ENCODE peak calls at places on chromosomes 7 and 10, in ten cellular contexts. J is T-helper 9 cell; M is OCI-M1; C is mammary epithelial cell; X is HS-27A; L is stimulated activated CD8-positive, alpha-beta memory T cell treated with anti-CD3 and anti-CD28 coated beads, Interleukin-2, amount 100 ng/mL, for 48 hours; N is mesendoderm; V is NCI-H2081 treated with DMSO at 0.1 percent for 48 hours; D is COR-L47; Y is HFFc6. G is an unnamed sample.

GRCh38 chr7:28544453-28545142 is 132.3 kb downstream of the CREB5 start:
- DNase-seq in N (no peak), D (no peak), M (no peak), V (no peak), L (no peak), X (no peak), Y (no peak), J (no peak), C (no peak), G (no peak)

GRCh38 chr10:32379314-32379949 is 32.5 kb upstream of the EPC1 start:
- DNase-seq in M (peak; percentile 79), V (peak; percentile 66), N (peak; percentile 85), Y (peak; percentile 55), D (peak; percentile 18), J (no peak), X (no peak), C (peak; percentile 50), L (no peak), G (peak; percentile 58)

GRCh38 chr10:98376485-98376884 is 38.5 kb downstream of the PYROXD2 start:
- DNase-seq in N (no peak), C (no peak), X (no peak), M (no peak), V (no peak), D (no peak), Y (no peak), L (no peak), J (no peak), G (no peak)

GRCh38 chr7:28112056-28112455 is 68.5 kb downstream of the JAZF1 start:
- DNase-seq in L (no peak), Y (no peak), D (no peak), X (no peak), V (no peak), M (no peak), J (no peak), N (no peak), C (no peak), G (no peak)

GRCh38 chr7:157475601-157476000 is 138.8 kb downstream of the DNAJB6 start:
- DNase-seq in Y (no peak), D (no peak), N (no peak), C (no peak), L (no peak), V (no peak), X (no peak), M (no peak), J (no peak), G (no peak)

GRCh38 chr7:37853468-37853867 is 5.1 kb downstream of the NME8 start:
- DNase-seq in C (no peak), J (no peak), L (no peak), V (no peak), Y (no peak), M (peak; percentile 35), D (no peak), N (peak; percentile 27), X (no peak), G (no peak)

GRCh38 chr10:33335800-33336605 is 1.5 kb upstream of the NRP1 start:
- DNase-seq in D (no peak), N (peak; percentile 50), Y (peak; percentile 39), L (no peak), C (peak; percentile 67), J (no peak), M (no peak), V (no peak), X (no peak), G (no peak)

GRCh38 chr10:31906039-31906438 is 22.6 kb downstream of the ARHGAP12 start:
- DNase-seq in D (no peak), V (no peak), M (no peak), X (no peak), N (no peak), J (no peak), Y (no peak), L (no peak), C (no peak), G (no peak)

GRCh38 chr10:34696423-34696822 is 118.7 kb downstream of the PARD3 start:
- DNase-seq in Y (peak; percentile 75), V (no peak), N (no peak), M (no peak), X (no peak), L (no peak), C (peak; percentile 81), D (no peak), J (no peak), G (no peak)

GRCh38 chr7:94111009-94111408 is 106.9 kb upstream of the BET1 start:
- DNase-seq in X (no peak), J (no peak), M (no peak), L (no peak), Y (no peak), V (no peak), N (no peak), C (peak; percentile 4), D (no peak), G (no peak)

GRCh38 chr7:77479536-77480088 is 57.5 kb upstream of the PTPN12 start:
- DNase-seq in J (no peak), L (no peak), V (no peak), M (no peak), C (peak; percentile 21), N (peak; percentile 26), Y (no peak), D (no peak), X (no peak), G (no peak)

GRCh38 chr10:3091346-3091787 is 24.0 kb downstream of the PFKP start:
- DNase-seq in M (no peak), Y (peak; percentile 82), X (peak; percentile 38), D (no peak), V (no peak), J (no peak), N (no peak), C (peak; percentile 98), L (peak; percentile 48), G (no peak)

GRCh38 chr10:31650010-31650409 is 278.6 kb downstream of the ARHGAP12 start:
- DNase-seq in D (no peak), L (no peak), C (no peak), V (no peak), J (no peak), N (no peak), Y (peak; percentile 83), X (peak; percentile 30), M (no peak), G (no peak)

GRCh38 chr10:75514830-75515229 is 83.4 kb downstream of the LRMDA start:
- DNase-seq in V (no peak), M (no peak), X (no peak), L (no peak), D (no peak), N (no peak), J (no peak), Y (no peak), C (no peak), G (no peak)

GRCh38 chr10:7275761-7276440 is 134.9 kb downstream of the SFMBT2 start:
- DNase-seq in C (no peak), L (no peak), J (no peak), X (no peak), N (no peak), Y (no peak), D (no peak), M (no peak), V (no peak), G (no peak)

GRCh38 chr7:30598121-30598876 is 3.6 kb downstream of the GARS1 start:
- DNase-seq in L (no peak), X (no peak), J (no peak), Y (no peak), V (no peak), D (no peak), C (peak; percentile 19), N (peak; percentile 22), M (no peak), G (no peak)

GRCh38 chr10:68082815-68083395 is 7.8 kb upstream of the HERC4 start:
- DNase-seq in N (no peak), V (no peak), C (no peak), J (no peak), D (no peak), X (no peak), Y (peak; percentile 66), L (no peak), M (peak; percentile 50), G (no peak)

G was measured in NCI-H1417 treated with DMSO at 0.1 percent for 48 hours.